ENCODE peak calls at places on chromosomes 2 and 18, in five cellular contexts. T, D, F, X and H are unnamed samples.

GRCh38 chr18:44594779-44595467 is 85.8 kb upstream of the SETBP1 start:
- DNase-seq in F (no peak), X (no peak), T (no peak), D (peak), H (peak)

GRCh38 chr18:46281185-46282176 is 177.3 kb downstream of the HAUS1 start:
- DNase-seq in X (peak), D (peak), T (no peak), F (no peak), H (peak)

GRCh38 chr2:171323971-171324528 is 109.7 kb downstream of the METTL8 start:
- DNase-seq in T (no peak), D (no peak), F (no peak), X (no peak), H (no peak)

GRCh38 chr18:45328762-45329161 is 286.5 kb upstream of the SLC14A2 start:
- DNase-seq in D (peak), X (no peak), F (no peak), T (no peak), H (no peak)

GRCh38 chr2:233059797-233060499 is at the start of gene INPP5D:
- DNase-seq in F (no peak), T (peak), D (no peak), X (no peak), H (no peak)

GRCh38 chr2:192253692-192254091 is 59.0 kb upstream of the TMEFF2 start:
- DNase-seq in D (no peak), F (no peak), X (no peak), T (no peak), H (no peak)

GRCh38 chr2:227703961-227704360 is 13.9 kb downstream of the SLC19A3 start:
- DNase-seq in X (no peak), D (peak), T (no peak), F (no peak), H (peak)

GRCh38 chr2:120104002-120104467 is 91.2 kb downstream of the EPB41L5 start:
- DNase-seq in D (peak), X (no peak), F (no peak), T (no peak), H (peak)

GRCh38 chr18:32349728-32350395 is 120.8 kb downstream of the GAREM1 start:
- DNase-seq in T (no peak), X (no peak), D (peak), F (no peak), H (peak)

GRCh38 chr2:45274190-45274926 is 265.1 kb upstream of the SIX2 start:
- DNase-seq in T (no peak), D (no peak), X (no peak), F (no peak), H (no peak)